ENCODE peak calls at places on chromosome 11, in four cellular contexts. One of them, this sample, is unnamed.

GRCh38 chr11:64722141-64723050 is 601 bp downstream of the NRXN2 start:
- DNase-seq in epithelial cell of esophagus: no peak
- DNase-seq in endothelial cell: no peak
- DNase-seq in BJ: no peak
- DNase-seq in this sample: no peak

GRCh38 chr11:70456921-70457532 is 58.7 kb downstream of the CTTN start:
- DNase-seq in epithelial cell of esophagus: no peak
- DNase-seq in BJ: no peak
- DNase-seq in endothelial cell: no peak
- DNase-seq in this sample: no peak

GRCh38 chr11:134229131-134229790 is 4.8 kb downstream of the VPS26B start:
- DNase-seq in epithelial cell of esophagus: peak
- DNase-seq in BJ: no peak
- DNase-seq in endothelial cell: no peak
- DNase-seq in this sample: no peak

GRCh38 chr11:460331-461199 is 10.5 kb downstream of the PTDSS2 start:
- DNase-seq in BJ: no peak
- DNase-seq in endothelial cell: no peak
- DNase-seq in epithelial cell of esophagus: peak
- DNase-seq in this sample: no peak

GRCh38 chr11:8745431-8745986 is 62.9 kb downstream of the RPL27A start:
- DNase-seq in epithelial cell of esophagus: no peak
- DNase-seq in endothelial cell: no peak
- DNase-seq in BJ: no peak
- DNase-seq in this sample: no peak

GRCh38 chr11:127859941-127860354 is 727.4 kb downstream of the ETS1 start:
- DNase-seq in epithelial cell of esophagus: peak
- DNase-seq in endothelial cell: no peak
- DNase-seq in BJ: no peak
- DNase-seq in this sample: no peak

GRCh38 chr11:94151903-94152677 is 23.4 kb downstream of the PANX1 start:
- DNase-seq in endothelial cell: no peak
- DNase-seq in BJ: peak
- DNase-seq in epithelial cell of esophagus: peak
- DNase-seq in this sample: no peak

GRCh38 chr11:102914238-102915043 is 39.7 kb upstream of the MMP12 start:
- DNase-seq in epithelial cell of esophagus: peak
- DNase-seq in endothelial cell: peak
- DNase-seq in BJ: no peak
- DNase-seq in this sample: no peak

GRCh38 chr11:11081273-11081672 is 223.4 kb upstream of the ZBED5 start:
- DNase-seq in epithelial cell of esophagus: no peak
- DNase-seq in endothelial cell: no peak
- DNase-seq in BJ: no peak
- DNase-seq in this sample: no peak

GRCh38 chr11:25094085-25094802 is 597.4 kb downstream of the LUZP2 start:
- DNase-seq in BJ: no peak
- DNase-seq in epithelial cell of esophagus: no peak
- DNase-seq in endothelial cell: no peak
- DNase-seq in this sample: no peak

GRCh38 chr11:72014761-72015320 is 16.1 kb downstream of the IL18BP start:
- DNase-seq in epithelial cell of esophagus: no peak
- DNase-seq in endothelial cell: no peak
- DNase-seq in BJ: no peak
- DNase-seq in this sample: no peak

GRCh38 chr11:35158371-35159081 is 19.6 kb downstream of the CD44 start:
- DNase-seq in epithelial cell of esophagus: peak
- DNase-seq in endothelial cell: peak
- DNase-seq in BJ: no peak
- DNase-seq in this sample: no peak

GRCh38 chr11:107898270-107898669 is 30.0 kb upstream of the RAB39A start:
- DNase-seq in epithelial cell of esophagus: peak
- DNase-seq in endothelial cell: peak
- DNase-seq in BJ: no peak
- DNase-seq in this sample: no peak

GRCh38 chr11:88208742-88209141 is 33.5 kb upstream of the RAB38 start:
- DNase-seq in BJ: no peak
- DNase-seq in endothelial cell: no peak
- DNase-seq in epithelial cell of esophagus: peak
- DNase-seq in this sample: no peak

GRCh38 chr11:33965032-33965431 is 73.2 kb upstream of the LMO2 start:
- DNase-seq in epithelial cell of esophagus: no peak
- DNase-seq in endothelial cell: no peak
- DNase-seq in BJ: no peak
- DNase-seq in this sample: no peak

GRCh38 chr11:32386770-32387377 is 48.5 kb downstream of the WT1 start:
- DNase-seq in endothelial cell: no peak
- DNase-seq in epithelial cell of esophagus: no peak
- DNase-seq in BJ: no peak
- DNase-seq in this sample: no peak

GRCh38 chr11:77345621-77346020 is 44.1 kb upstream of the GDPD4 start:
- DNase-seq in epithelial cell of esophagus: no peak
- DNase-seq in endothelial cell: no peak
- DNase-seq in BJ: peak
- DNase-seq in this sample: peak

GRCh38 chr11:35316161-35316560 is 103.2 kb downstream of the SLC1A2 start:
- DNase-seq in endothelial cell: no peak
- DNase-seq in BJ: no peak
- DNase-seq in epithelial cell of esophagus: no peak
- DNase-seq in this sample: no peak

GRCh38 chr11:123103326-123103980 is 41.5 kb upstream of the HSPA8 start:
- DNase-seq in BJ: peak
- DNase-seq in endothelial cell: peak
- DNase-seq in epithelial cell of esophagus: peak
- DNase-seq in this sample: peak

GRCh38 chr11:2771758-2772466 is 72.1 kb upstream of the KCNQ1OT1 start:
- DNase-seq in BJ: no peak
- DNase-seq in endothelial cell: peak
- DNase-seq in epithelial cell of esophagus: no peak
- DNase-seq in this sample: no peak

GRCh38 chr11:64170419-64170818 is 4.5 kb upstream of the MACROD1 start:
- DNase-seq in BJ: no peak
- DNase-seq in epithelial cell of esophagus: no peak
- DNase-seq in endothelial cell: no peak
- DNase-seq in this sample: no peak

GRCh38 chr11:108618529-108618928 is 25.0 kb upstream of the EXPH5 start:
- DNase-seq in epithelial cell of esophagus: peak
- DNase-seq in BJ: no peak
- DNase-seq in endothelial cell: no peak
- DNase-seq in this sample: no peak

GRCh38 chr11:63945482-63946163 is 6.8 kb downstream of the NAA40 start:
- DNase-seq in endothelial cell: peak
- DNase-seq in epithelial cell of esophagus: peak
- DNase-seq in BJ: no peak
- DNase-seq in this sample: peak

GRCh38 chr11:66677599-66678375 is at the start of gene RBM4B:
- DNase-seq in endothelial cell: peak
- DNase-seq in BJ: peak
- DNase-seq in epithelial cell of esophagus: peak
- DNase-seq in this sample: peak

GRCh38 chr11:16806791-16807190 is 68.3 kb downstream of the C11orf58 start:
- DNase-seq in endothelial cell: no peak
- DNase-seq in epithelial cell of esophagus: peak
- DNase-seq in BJ: no peak
- DNase-seq in this sample: no peak

GRCh38 chr11:47324520-47324919 is 28.0 kb downstream of the MYBPC3 start:
- DNase-seq in BJ: no peak
- DNase-seq in epithelial cell of esophagus: no peak
- DNase-seq in endothelial cell: no peak
- DNase-seq in this sample: no peak

GRCh38 chr11:66386171-66387069 is 14.9 kb upstream of the SLC29A2 start:
- DNase-seq in epithelial cell of esophagus: peak
- DNase-seq in endothelial cell: peak
- DNase-seq in BJ: peak
- DNase-seq in this sample: no peak

GRCh38 chr11:19770277-19770676 is 57.6 kb downstream of the NAV2 start:
- DNase-seq in endothelial cell: no peak
- DNase-seq in BJ: no peak
- DNase-seq in epithelial cell of esophagus: no peak
- DNase-seq in this sample: no peak

GRCh38 chr11:70506986-70507385 is 108.7 kb downstream of the CTTN start:
- DNase-seq in endothelial cell: no peak
- DNase-seq in epithelial cell of esophagus: no peak
- DNase-seq in BJ: no peak
- DNase-seq in this sample: no peak

GRCh38 chr11:44559207-44559943 is 6.1 kb upstream of the CD82 start:
- DNase-seq in BJ: no peak
- DNase-seq in epithelial cell of esophagus: no peak
- DNase-seq in endothelial cell: no peak
- DNase-seq in this sample: no peak

GRCh38 chr11:118911113-118911879 is 14.4 kb downstream of the BCL9L start:
- DNase-seq in BJ: no peak
- DNase-seq in endothelial cell: no peak
- DNase-seq in epithelial cell of esophagus: peak
- DNase-seq in this sample: no peak

GRCh38 chr11:88535916-88536547 is 198.5 kb upstream of the CTSC start:
- DNase-seq in BJ: peak
- DNase-seq in endothelial cell: no peak
- DNase-seq in epithelial cell of esophagus: peak
- DNase-seq in this sample: no peak

GRCh38 chr11:60995798-60996197 is 24.3 kb downstream of the CD6 start:
- DNase-seq in epithelial cell of esophagus: no peak
- DNase-seq in endothelial cell: no peak
- DNase-seq in BJ: no peak
- DNase-seq in this sample: no peak
- TF ChIP-seq CTCF in epithelial cell of esophagus: no peak
- TF ChIP-seq CTCF in endothelial cell: no peak
- TF ChIP-seq CTCF in BJ: no peak
- TF ChIP-seq CTCF in this sample: no peak

DNA sequence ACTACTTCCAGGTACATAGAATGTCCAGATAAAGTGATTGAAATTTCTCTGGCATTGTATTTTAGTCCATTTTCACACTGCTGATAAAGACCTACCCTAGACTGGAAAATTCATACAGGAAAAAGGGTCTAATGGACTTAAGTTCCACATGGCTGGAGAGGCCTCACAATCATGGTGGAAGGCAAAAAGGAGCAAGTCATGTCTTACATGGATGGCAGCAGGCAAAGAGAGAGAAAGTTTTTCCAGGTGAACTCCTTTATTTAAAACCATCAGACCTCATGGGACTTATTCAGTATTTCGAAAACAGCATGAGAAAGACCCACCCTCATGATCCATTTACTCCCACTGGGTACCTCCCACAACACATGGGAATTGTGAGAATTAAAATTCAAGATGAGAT is 1359.7 kb upstream of the RAG2 start:
- DNase-seq in endothelial cell: no peak
- DNase-seq in epithelial cell of esophagus: no peak
- DNase-seq in BJ: no peak
- DNase-seq in this sample: no peak
- TF ChIP-seq CTCF in endothelial cell: no peak
- TF ChIP-seq CTCF in epithelial cell of esophagus: no peak
- TF ChIP-seq CTCF in BJ: no peak
- TF ChIP-seq CTCF in this sample: no peak

GRCh38 chr11:132852361-132852760 is 679.9 kb downstream of the OPCML start:
- DNase-seq in BJ: no peak
- DNase-seq in endothelial cell: no peak
- DNase-seq in epithelial cell of esophagus: peak
- DNase-seq in this sample: no peak
- TF ChIP-seq CTCF in BJ: no peak
- TF ChIP-seq CTCF in endothelial cell: no peak
- TF ChIP-seq CTCF in epithelial cell of esophagus: no peak
- TF ChIP-seq CTCF in this sample: no peak

DNA sequence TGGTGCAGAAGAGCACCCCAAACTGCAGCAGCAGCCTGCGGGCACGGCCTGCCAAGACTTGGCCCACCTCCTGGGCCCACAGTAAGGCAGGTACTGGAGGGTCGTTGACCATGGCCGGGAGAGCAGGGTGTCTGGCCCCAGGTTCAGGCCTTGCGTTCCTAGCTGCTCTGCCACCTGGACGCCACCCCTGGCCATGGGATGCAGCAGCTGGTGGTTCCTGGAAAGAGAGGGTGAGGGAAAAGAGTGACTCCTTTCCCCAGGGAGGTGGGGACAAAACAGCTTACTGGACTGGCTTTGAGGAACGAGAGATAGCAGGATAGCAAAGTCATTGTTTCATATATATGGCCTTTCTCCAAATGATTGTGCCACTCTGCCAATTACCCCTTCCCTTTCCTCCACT is 1.8 kb downstream of the BSCL2 start:
- DNase-seq in epithelial cell of esophagus: no peak
- DNase-seq in endothelial cell: no peak
- DNase-seq in BJ: no peak
- DNase-seq in this sample: no peak
- TF ChIP-seq CTCF in epithelial cell of esophagus: peak
- TF ChIP-seq CTCF in endothelial cell: no peak
- TF ChIP-seq CTCF in BJ: no peak
- TF ChIP-seq CTCF in this sample: no peak

GRCh38 chr11:29328961-29329441 is 687.8 kb downstream of the KCNA4 start:
- DNase-seq in BJ: no peak
- DNase-seq in epithelial cell of esophagus: peak
- DNase-seq in endothelial cell: peak
- DNase-seq in this sample: no peak
- TF ChIP-seq CTCF in BJ: peak
- TF ChIP-seq CTCF in epithelial cell of esophagus: peak
- TF ChIP-seq CTCF in endothelial cell: no peak
- TF ChIP-seq CTCF in this sample: peak

GRCh38 chr11:45804806-45805304 is at the start of gene SLC35C1:
- DNase-seq in endothelial cell: peak
- DNase-seq in BJ: peak
- DNase-seq in epithelial cell of esophagus: peak
- DNase-seq in this sample: peak
- TF ChIP-seq CTCF in endothelial cell: peak
- TF ChIP-seq CTCF in BJ: peak
- TF ChIP-seq CTCF in epithelial cell of esophagus: peak
- TF ChIP-seq CTCF in this sample: no peak

GRCh38 chr11:91513734-91514133 is 710.9 kb upstream of the FAT3 start:
- DNase-seq in BJ: no peak
- DNase-seq in epithelial cell of esophagus: no peak
- DNase-seq in endothelial cell: no peak
- DNase-seq in this sample: no peak
- TF ChIP-seq CTCF in BJ: no peak
- TF ChIP-seq CTCF in epithelial cell of esophagus: peak
- TF ChIP-seq CTCF in endothelial cell: no peak
- TF ChIP-seq CTCF in this sample: no peak

GRCh38 chr11:73170140-73170539 is 28.0 kb upstream of the FCHSD2 start:
- DNase-seq in epithelial cell of esophagus: no peak
- DNase-seq in endothelial cell: no peak
- DNase-seq in BJ: no peak
- DNase-seq in this sample: no peak

GRCh38 chr11:73167555-73167954 is 25.4 kb upstream of the FCHSD2 start:
- DNase-seq in epithelial cell of esophagus: no peak
- DNase-seq in BJ: no peak
- DNase-seq in endothelial cell: no peak
- DNase-seq in this sample: no peak

GRCh38 chr11:73171762-73172161 is 29.6 kb upstream of the FCHSD2 start:
- DNase-seq in BJ: no peak
- DNase-seq in epithelial cell of esophagus: peak
- DNase-seq in endothelial cell: no peak
- DNase-seq in this sample: no peak

GRCh38 chr11:73172992-73173656 is 31.0 kb upstream of the FCHSD2 start:
- DNase-seq in epithelial cell of esophagus: no peak
- DNase-seq in endothelial cell: no peak
- DNase-seq in BJ: no peak
- DNase-seq in this sample: no peak

GRCh38 chr11:73168925-73169579 is 26.9 kb upstream of the FCHSD2 start:
- DNase-seq in BJ: no peak
- DNase-seq in endothelial cell: no peak
- DNase-seq in epithelial cell of esophagus: no peak
- DNase-seq in this sample: no peak
- TF ChIP-seq CTCF in BJ: no peak
- TF ChIP-seq CTCF in endothelial cell: no peak
- TF ChIP-seq CTCF in epithelial cell of esophagus: no peak
- TF ChIP-seq CTCF in this sample: no peak

This sample was measured in AG04449.